ENCODE peak calls at places on chromosomes 12 and 14, in nine cellular contexts. One of them, this sample, is unnamed.
A peak's percentile ranks its signal among the peaks of the same experiment; 100 is the strongest.

GRCh38 chr12:67593041-67593870 is 55.3 kb upstream of the DYRK2 start:
- DNase-seq in lower lobe of right lung: no peak
- DNase-seq in right lobe of liver: no peak
- DNase-seq in transverse colon: peak; percentile 88
- DNase-seq in mammary epithelial cell: peak; percentile 94
- DNase-seq in brain microvascular endothelial cell: no peak
- DNase-seq in stomach: peak; percentile 82
- DNase-seq in colonic mucosa: peak; percentile 92
- DNase-seq in PC-9: peak; percentile 82
- DNase-seq in this sample: peak; percentile 34

GRCh38 chr14:69241577-69241976 is 18.4 kb upstream of the GALNT16 start:
- DNase-seq in lower lobe of right lung: no peak
- DNase-seq in right lobe of liver: no peak
- DNase-seq in transverse colon: no peak
- DNase-seq in mammary epithelial cell: no peak
- DNase-seq in brain microvascular endothelial cell: no peak
- DNase-seq in stomach: no peak
- DNase-seq in colonic mucosa: peak; percentile 55
- DNase-seq in PC-9: no peak
- DNase-seq in this sample: no peak

GRCh38 chr12:114012744-114013431 is 46.8 kb upstream of the RBM19 start:
- DNase-seq in lower lobe of right lung: no peak
- DNase-seq in right lobe of liver: no peak
- DNase-seq in transverse colon: no peak
- DNase-seq in mammary epithelial cell: no peak
- DNase-seq in brain microvascular endothelial cell: no peak
- DNase-seq in stomach: no peak
- DNase-seq in colonic mucosa: no peak
- DNase-seq in PC-9: no peak
- DNase-seq in this sample: no peak

GRCh38 chr14:53285806-53286205 is 132.7 kb upstream of the DDHD1 start:
- DNase-seq in lower lobe of right lung: no peak
- DNase-seq in right lobe of liver: no peak
- DNase-seq in transverse colon: no peak
- DNase-seq in mammary epithelial cell: peak; percentile 30
- DNase-seq in brain microvascular endothelial cell: no peak
- DNase-seq in stomach: no peak
- DNase-seq in colonic mucosa: no peak
- DNase-seq in PC-9: no peak
- DNase-seq in this sample: no peak

GRCh38 chr12:49873361-49873934 is 30.3 kb downstream of the FAIM2 start:
- DNase-seq in lower lobe of right lung: no peak
- DNase-seq in right lobe of liver: no peak
- DNase-seq in transverse colon: no peak
- DNase-seq in mammary epithelial cell: no peak
- DNase-seq in brain microvascular endothelial cell: no peak
- DNase-seq in stomach: peak; percentile 41
- DNase-seq in colonic mucosa: no peak
- DNase-seq in PC-9: no peak
- DNase-seq in this sample: peak; percentile 8

GRCh38 chr12:9813821-9814798 is 13.2 kb upstream of the KLRF1 start:
- DNase-seq in lower lobe of right lung: peak; percentile 90
- DNase-seq in right lobe of liver: peak; percentile 81
- DNase-seq in transverse colon: peak; percentile 82
- DNase-seq in mammary epithelial cell: peak; percentile 55
- DNase-seq in brain microvascular endothelial cell: peak; percentile 39
- DNase-seq in stomach: peak; percentile 79
- DNase-seq in colonic mucosa: peak; percentile 78
- DNase-seq in PC-9: peak; percentile 83
- DNase-seq in this sample: peak; percentile 98

GRCh38 chr12:95318071-95318545 is 100.5 kb downstream of the VEZT start:
- DNase-seq in lower lobe of right lung: no peak
- DNase-seq in right lobe of liver: no peak
- DNase-seq in transverse colon: no peak
- DNase-seq in mammary epithelial cell: peak; percentile 53
- DNase-seq in brain microvascular endothelial cell: peak; percentile 75
- DNase-seq in stomach: no peak
- DNase-seq in colonic mucosa: no peak
- DNase-seq in PC-9: peak; percentile 29
- DNase-seq in this sample: no peak

GRCh38 chr12:111640498-111640897 is 41.4 kb upstream of the ATXN2 start:
- DNase-seq in lower lobe of right lung: no peak
- DNase-seq in right lobe of liver: no peak
- DNase-seq in transverse colon: no peak
- DNase-seq in mammary epithelial cell: no peak
- DNase-seq in brain microvascular endothelial cell: no peak
- DNase-seq in stomach: no peak
- DNase-seq in colonic mucosa: no peak
- DNase-seq in PC-9: no peak
- DNase-seq in this sample: no peak

GRCh38 chr14:24938593-24938992 is 111.4 kb downstream of the STXBP6 start:
- DNase-seq in lower lobe of right lung: no peak
- DNase-seq in right lobe of liver: no peak
- DNase-seq in transverse colon: no peak
- DNase-seq in mammary epithelial cell: no peak
- DNase-seq in brain microvascular endothelial cell: no peak
- DNase-seq in stomach: no peak
- DNase-seq in colonic mucosa: no peak
- DNase-seq in PC-9: no peak
- DNase-seq in this sample: no peak

DNA sequence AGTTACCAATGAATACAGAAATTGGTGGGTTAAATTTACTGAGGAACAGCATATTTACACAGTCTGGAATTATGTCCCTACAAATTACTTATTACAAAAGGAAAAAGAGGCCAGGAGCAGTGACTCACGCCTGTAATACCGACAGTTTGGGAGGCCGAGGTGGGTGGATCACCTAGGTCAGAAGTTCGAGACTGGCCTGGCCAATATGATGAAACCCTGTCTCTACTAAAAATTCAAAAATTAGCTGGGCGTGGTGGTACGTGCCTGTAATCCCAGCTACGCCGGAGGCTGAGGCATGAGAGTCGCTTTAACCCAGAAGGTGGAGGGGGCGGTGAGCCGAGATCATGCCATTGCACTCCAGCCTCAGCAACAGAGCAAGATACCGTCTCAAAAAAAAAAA is 52.6 kb downstream of the HECTD1 start:
- DNase-seq in lower lobe of right lung: no peak
- DNase-seq in right lobe of liver: no peak
- DNase-seq in transverse colon: no peak
- DNase-seq in mammary epithelial cell: no peak
- DNase-seq in brain microvascular endothelial cell: no peak
- DNase-seq in stomach: no peak
- DNase-seq in colonic mucosa: no peak
- DNase-seq in PC-9: no peak
- DNase-seq in this sample: no peak
- H3K4me3 ChIP-seq in lower lobe of right lung: no peak overlapping the region
- H3K4me3 ChIP-seq in right lobe of liver: no peak overlapping the region
- H3K4me3 ChIP-seq in transverse colon: no peak overlapping the region
- H3K4me3 ChIP-seq in mammary epithelial cell: no peak overlapping the region
- H3K4me3 ChIP-seq in brain microvascular endothelial cell: no peak overlapping the region
- H3K4me3 ChIP-seq in stomach: no peak overlapping the region
- H3K4me3 ChIP-seq in colonic mucosa: no peak overlapping the region
- H3K4me3 ChIP-seq in PC-9: no peak overlapping the region
- H3K4me3 ChIP-seq in this sample: no peak overlapping the region

GRCh38 chr14:59187802-59188460 is 536 bp upstream of the DAAM1 start:
- DNase-seq in lower lobe of right lung: peak; percentile 52
- DNase-seq in right lobe of liver: peak; percentile 54
- DNase-seq in transverse colon: peak; percentile 31
- DNase-seq in mammary epithelial cell: no peak
- DNase-seq in brain microvascular endothelial cell: no peak
- DNase-seq in stomach: no peak
- DNase-seq in colonic mucosa: peak; percentile 39
- DNase-seq in PC-9: no peak
- DNase-seq in this sample: peak; percentile 38

GRCh38 chr14:59189281-59189821 is 884 bp downstream of the DAAM1 start:
- DNase-seq in lower lobe of right lung: peak; percentile 51
- DNase-seq in right lobe of liver: peak; percentile 52
- DNase-seq in transverse colon: no peak
- DNase-seq in mammary epithelial cell: peak; percentile 31
- DNase-seq in brain microvascular endothelial cell: peak; percentile 5
- DNase-seq in stomach: no peak
- DNase-seq in colonic mucosa: peak; percentile 42
- DNase-seq in PC-9: no peak
- DNase-seq in this sample: peak; percentile 40

GRCh38 chr14:59190372-59190771 is 1.9 kb downstream of the DAAM1 start:
- DNase-seq in lower lobe of right lung: no peak
- DNase-seq in right lobe of liver: no peak
- DNase-seq in transverse colon: peak; percentile 11
- DNase-seq in mammary epithelial cell: no peak
- DNase-seq in brain microvascular endothelial cell: no peak
- DNase-seq in stomach: no peak
- DNase-seq in colonic mucosa: peak; percentile 28
- DNase-seq in PC-9: no peak
- DNase-seq in this sample: no peak

GRCh38 chr14:59189822-59190368 is 1.4 kb downstream of the DAAM1 start:
- DNase-seq in lower lobe of right lung: peak; percentile 88
- DNase-seq in right lobe of liver: peak; percentile 76
- DNase-seq in transverse colon: peak; percentile 90
- DNase-seq in mammary epithelial cell: peak; percentile 89
- DNase-seq in brain microvascular endothelial cell: peak; percentile 92
- DNase-seq in stomach: peak; percentile 84
- DNase-seq in colonic mucosa: peak; percentile 91
- DNase-seq in PC-9: peak; percentile 78
- DNase-seq in this sample: peak; percentile 90

GRCh38 chr14:59188461-59189280 is at the start of gene DAAM1:
- DNase-seq in lower lobe of right lung: peak; percentile 99
- DNase-seq in right lobe of liver: peak; percentile 98
- DNase-seq in transverse colon: peak; percentile 98
- DNase-seq in mammary epithelial cell: peak; percentile 98
- DNase-seq in brain microvascular endothelial cell: peak; percentile 99
- DNase-seq in stomach: peak; percentile 98
- DNase-seq in colonic mucosa: peak; percentile 98
- DNase-seq in PC-9: peak; percentile 96
- DNase-seq in this sample: peak; percentile 97
- TF ChIP-seq CTCF in lower lobe of right lung: no peak
- TF ChIP-seq CTCF in right lobe of liver: no peak
- TF ChIP-seq CTCF in transverse colon: no peak
- TF ChIP-seq CTCF in mammary epithelial cell: no peak
- TF ChIP-seq CTCF in brain microvascular endothelial cell: no peak
- TF ChIP-seq CTCF in stomach: no peak
- TF ChIP-seq CTCF in colonic mucosa: no peak
- TF ChIP-seq CTCF in PC-9: no peak
- TF ChIP-seq CTCF in this sample: no peak

DNA sequence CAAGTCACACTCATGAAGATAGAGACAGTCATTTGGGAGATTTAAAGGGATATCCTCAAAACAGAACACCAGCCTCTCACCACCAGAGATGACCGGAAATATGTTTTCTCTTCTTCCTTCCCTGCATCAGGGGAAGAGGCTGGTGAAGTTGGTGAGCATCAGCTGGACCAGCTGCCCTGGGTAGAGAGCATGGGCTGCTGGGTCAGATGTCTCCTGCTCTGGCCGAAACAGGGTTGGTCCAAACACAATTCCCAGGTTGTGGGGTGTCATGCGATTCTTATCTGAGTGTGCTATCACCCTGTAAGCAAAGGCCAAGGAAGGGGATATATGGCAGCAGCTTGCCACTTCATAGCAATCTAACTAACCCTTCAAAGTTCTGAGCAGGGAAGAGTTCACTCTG is 7.3 kb downstream of the ARHGAP9 start:
- DNase-seq in lower lobe of right lung: no peak
- DNase-seq in right lobe of liver: no peak
- DNase-seq in transverse colon: no peak
- DNase-seq in mammary epithelial cell: no peak
- DNase-seq in brain microvascular endothelial cell: no peak
- DNase-seq in stomach: no peak
- DNase-seq in colonic mucosa: no peak
- DNase-seq in PC-9: no peak
- DNase-seq in this sample: no peak
- H3K27ac ChIP-seq in lower lobe of right lung: no peak overlapping the region
- H3K27ac ChIP-seq in right lobe of liver: no peak overlapping the region
- H3K27ac ChIP-seq in transverse colon: no peak overlapping the region
- H3K27ac ChIP-seq in mammary epithelial cell: no peak overlapping the region
- H3K27ac ChIP-seq in brain microvascular endothelial cell: no peak overlapping the region
- H3K27ac ChIP-seq in stomach: no peak overlapping the region
- H3K27ac ChIP-seq in colonic mucosa: no peak overlapping the region
- H3K27ac ChIP-seq in PC-9: no peak overlapping the region
- H3K27ac ChIP-seq in this sample: no peak overlapping the region

GRCh38 chr14:52266782-52267181 is 716 bp upstream of the PTGDR start:
- DNase-seq in lower lobe of right lung: no peak
- DNase-seq in right lobe of liver: no peak
- DNase-seq in transverse colon: no peak
- DNase-seq in mammary epithelial cell: peak; percentile 30
- DNase-seq in brain microvascular endothelial cell: peak; percentile 52
- DNase-seq in stomach: no peak
- DNase-seq in colonic mucosa: peak; percentile 24
- DNase-seq in PC-9: no peak
- DNase-seq in this sample: no peak

GRCh38 chr14:52267501-52268190 is at the start of gene PTGDR:
- DNase-seq in lower lobe of right lung: peak; percentile 51
- DNase-seq in right lobe of liver: no peak
- DNase-seq in transverse colon: peak; percentile 82
- DNase-seq in mammary epithelial cell: peak; percentile 6
- DNase-seq in brain microvascular endothelial cell: no peak
- DNase-seq in stomach: peak; percentile 30
- DNase-seq in colonic mucosa: peak; percentile 86
- DNase-seq in PC-9: peak; percentile 10
- DNase-seq in this sample: peak; percentile 83

GRCh38 chr14:52269100-52269499 is 1.6 kb downstream of the PTGDR start:
- DNase-seq in lower lobe of right lung: no peak
- DNase-seq in right lobe of liver: no peak
- DNase-seq in transverse colon: peak; percentile 18
- DNase-seq in mammary epithelial cell: no peak
- DNase-seq in brain microvascular endothelial cell: no peak
- DNase-seq in stomach: no peak
- DNase-seq in colonic mucosa: peak; percentile 38
- DNase-seq in PC-9: no peak
- DNase-seq in this sample: no peak

GRCh38 chr14:52266179-52266578 is 1.3 kb upstream of the PTGDR start:
- DNase-seq in lower lobe of right lung: no peak
- DNase-seq in right lobe of liver: no peak
- DNase-seq in transverse colon: no peak
- DNase-seq in mammary epithelial cell: peak; percentile 47
- DNase-seq in brain microvascular endothelial cell: peak; percentile 80
- DNase-seq in stomach: no peak
- DNase-seq in colonic mucosa: no peak
- DNase-seq in PC-9: no peak
- DNase-seq in this sample: no peak

GRCh38 chr14:52268191-52269061 is 928 bp downstream of the PTGDR start:
- DNase-seq in lower lobe of right lung: no peak
- DNase-seq in right lobe of liver: no peak
- DNase-seq in transverse colon: no peak
- DNase-seq in mammary epithelial cell: peak; percentile 42
- DNase-seq in brain microvascular endothelial cell: no peak
- DNase-seq in stomach: no peak
- DNase-seq in colonic mucosa: peak; percentile 40
- DNase-seq in PC-9: no peak
- DNase-seq in this sample: peak; percentile 82
- H3K4me3 ChIP-seq in lower lobe of right lung: peak overlapping the region; percentile 53
- H3K4me3 ChIP-seq in right lobe of liver: peak overlapping the region; percentile 11
- H3K4me3 ChIP-seq in transverse colon: peak overlapping the region; percentile 46
- H3K4me3 ChIP-seq in mammary epithelial cell: no peak overlapping the region
- H3K4me3 ChIP-seq in brain microvascular endothelial cell: peak overlapping the region; percentile 55
- H3K4me3 ChIP-seq in stomach: peak overlapping the region; percentile 54
- H3K4me3 ChIP-seq in colonic mucosa: peak overlapping the region; percentile 64
- H3K4me3 ChIP-seq in PC-9: no peak overlapping the region
- H3K4me3 ChIP-seq in this sample: peak overlapping the region; percentile 38